ENCODE peak calls at places on chromosomes 3 and 15, in six cellular contexts. N, T, H, M, P and W are unnamed samples.

GRCh38 chr3:3799173-3800075 is at the start of gene LRRN1:
- DNase-seq in N (peak; percentile 93), T (peak; percentile 80), H (peak; percentile 91), M (no peak), P (no peak), W (no peak)

GRCh38 chr3:13214847-13215472 is 141.7 kb upstream of the IQSEC1 start:
- DNase-seq in N (no peak), T (no peak), H (no peak), M (no peak), P (no peak), W (no peak)

GRCh38 chr15:55279746-55280351 is 9.8 kb downstream of the RAB27A start:
- DNase-seq in N (peak; percentile 61), T (no peak), H (peak; percentile 23), M (peak; percentile 68), P (peak; percentile 92), W (peak; percentile 39)

GRCh38 chr3:37029516-37030163 is 36.3 kb downstream of the MLH1 start:
- DNase-seq in N (no peak), T (no peak), H (no peak), M (no peak), P (no peak), W (peak; percentile 8)

GRCh38 chr3:39383913-39384664 is 919 bp downstream of the SLC25A38 start:
- DNase-seq in N (peak; percentile 99), T (peak; percentile 96), H (peak; percentile 98), M (peak; percentile 67), P (peak; percentile 90), W (peak; percentile 61)

GRCh38 chr15:52331490-52332240 is 36.1 kb upstream of the MYO5C start:
- DNase-seq in N (peak; percentile 45), T (no peak), H (peak; percentile 62), M (no peak), P (peak; percentile 38), W (peak; percentile 50)

GRCh38 chr3:131645638-131646037 is 142.9 kb upstream of the MRPL3 start:
- DNase-seq in N (no peak), T (no peak), H (no peak), M (no peak), P (no peak), W (no peak)

GRCh38 chr15:83275412-83275811 is 9.1 kb downstream of the BNC1 start:
- DNase-seq in N (no peak), T (no peak), H (peak; percentile 17), M (no peak), P (no peak), W (no peak)

GRCh38 chr3:8484409-8485140 is 17.0 kb upstream of the LMCD1 start:
- DNase-seq in N (no peak), T (no peak), H (no peak), M (no peak), P (no peak), W (no peak)

GRCh38 chr3:156356537-156357363 is 198.2 kb downstream of the SSR3 start:
- DNase-seq in N (no peak), T (no peak), H (no peak), M (no peak), P (no peak), W (no peak)

GRCh38 chr15:100601628-100602063 is 338 bp downstream of the LINS1 start:
- DNase-seq in N (no peak), T (no peak), H (no peak), M (no peak), P (no peak), W (no peak)
- H3K27ac ChIP-seq in N (peak overlapping the region; percentile 53), T (peak overlapping the region; percentile 25), H (no peak overlapping the region), M (no peak overlapping the region), P (peak overlapping the region; percentile 18), W (peak overlapping the region; percentile 50)

DNA sequence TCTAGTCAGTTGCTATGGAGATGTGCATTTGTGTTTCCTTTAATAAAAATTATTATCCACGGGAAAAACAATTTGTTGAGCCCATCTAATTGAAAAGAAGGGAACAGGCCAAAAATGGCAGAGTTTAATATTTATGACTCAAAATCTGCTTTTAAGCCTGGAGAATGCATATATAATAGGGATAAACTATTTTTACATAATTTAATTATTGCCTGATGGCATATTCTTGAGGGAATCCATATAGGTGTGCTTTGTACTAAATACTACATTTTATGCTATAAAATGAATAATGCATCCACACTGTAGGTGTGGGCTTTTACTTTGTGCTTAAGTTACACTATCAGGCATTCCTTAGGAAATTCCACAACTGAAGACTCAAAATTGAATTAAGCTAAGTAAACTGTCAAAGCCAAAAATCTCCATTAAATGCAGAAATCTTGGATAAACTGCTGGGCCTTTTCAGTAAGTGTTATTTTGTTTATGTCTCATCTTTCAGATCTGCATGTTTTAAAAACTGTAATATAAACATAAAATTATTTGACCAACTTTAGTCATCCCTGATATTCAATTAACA is 258.0 kb downstream of the ERC2 start:
- DNase-seq in N (no peak), T (no peak), H (peak; percentile 17), M (no peak), P (no peak), W (no peak)
- H3K27ac ChIP-seq in N (no peak overlapping the region), T (no peak overlapping the region), H (no peak overlapping the region), M (no peak overlapping the region), P (no peak overlapping the region), W (no peak overlapping the region)

GRCh38 chr3:79039192-79039591 is 728.6 kb downstream of the ROBO1 start:
- DNase-seq in N (no peak), T (no peak), H (no peak), M (no peak), P (no peak), W (no peak)

GRCh38 chr3:79040701-79041100 is 727.1 kb downstream of the ROBO1 start:
- DNase-seq in N (no peak), T (no peak), H (no peak), M (peak; percentile 23), P (peak; percentile 93), W (peak; percentile 67)

GRCh38 chr3:79040091-79040490 is 727.7 kb downstream of the ROBO1 start:
- DNase-seq in N (no peak), T (no peak), H (no peak), M (no peak), P (no peak), W (no peak)

GRCh38 chr3:79038057-79038456 is 729.7 kb downstream of the ROBO1 start:
- DNase-seq in N (no peak), T (no peak), H (no peak), M (no peak), P (no peak), W (no peak)

GRCh38 chr3:79038636-79039035 is 729.2 kb downstream of the ROBO1 start:
- DNase-seq in N (no peak), T (no peak), H (peak; percentile 8), M (no peak), P (no peak), W (no peak)
- H3K27ac ChIP-seq in N (no peak overlapping the region), T (no peak overlapping the region), H (no peak overlapping the region), M (no peak overlapping the region), P (no peak overlapping the region), W (no peak overlapping the region)

GRCh38 chr15:91517491-91518200 is 335.9 kb upstream of the SLCO3A1 start:
- DNase-seq in N (no peak), T (no peak), H (peak; percentile 58), M (no peak), P (peak; percentile 24), W (no peak)

GRCh38 chr15:91520848-91521247 is 332.7 kb upstream of the SLCO3A1 start:
- DNase-seq in N (no peak), T (no peak), H (no peak), M (peak; percentile 23), P (no peak), W (no peak)

GRCh38 chr15:91516866-91517265 is 336.6 kb upstream of the SLCO3A1 start:
- DNase-seq in N (no peak), T (no peak), H (peak; percentile 67), M (no peak), P (no peak), W (no peak)

DNA sequence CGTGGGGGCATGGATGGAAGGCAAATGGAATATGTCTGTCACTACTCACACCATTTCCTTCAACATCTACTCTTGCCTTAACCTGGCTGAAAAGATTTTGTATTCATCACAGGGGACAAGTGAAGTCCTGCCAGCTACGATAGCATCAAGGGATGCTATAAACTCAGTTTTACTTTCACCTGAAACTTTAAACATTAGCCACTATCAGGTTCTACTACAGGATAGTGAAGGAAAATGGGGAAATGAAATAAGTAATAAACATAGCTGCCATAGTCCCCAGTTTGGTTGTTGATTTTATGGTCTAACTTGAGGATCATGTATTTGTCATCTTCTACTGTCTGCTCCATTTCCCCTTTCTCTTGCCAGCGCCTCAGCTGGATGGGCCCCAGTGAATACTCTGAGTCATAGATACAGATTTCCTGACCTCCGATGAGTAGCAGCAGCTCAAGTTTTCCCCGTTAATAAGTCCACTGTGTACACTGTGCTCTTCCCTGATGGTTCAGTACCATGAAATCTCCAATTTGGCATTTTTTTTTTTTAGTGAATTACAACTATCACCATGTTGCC is 338.2 kb upstream of the SLCO3A1 start:
- DNase-seq in N (peak; percentile 17), T (peak; percentile 11), H (no peak), M (peak; percentile 58), P (peak; percentile 72), W (peak; percentile 85)
- H3K27ac ChIP-seq in N (no peak overlapping the region), T (no peak overlapping the region), H (no peak overlapping the region), M (no peak overlapping the region), P (peak overlapping the region; percentile 74), W (peak overlapping the region; percentile 66)

GRCh38 chr3:178480795-178481194 is 55.4 kb upstream of the KCNMB2 start:
- DNase-seq in N (no peak), T (no peak), H (no peak), M (no peak), P (no peak), W (no peak)
- H3K27ac ChIP-seq in N (no peak overlapping the region), T (no peak overlapping the region), H (no peak overlapping the region), M (no peak overlapping the region), P (no peak overlapping the region), W (no peak overlapping the region)